ENCODE peak calls at places on chromosomes 11 and 22, in eight cellular contexts. One of them, this sample, is unnamed.

GRCh38 chr11:110948112-110948511 is 235.9 kb upstream of the ARHGAP20 start:
- DNase-seq in heart right ventricle: no peak
- DNase-seq in A172: no peak
- DNase-seq in BJ: no peak
- DNase-seq in AG10803: peak
- DNase-seq in HEK293T: no peak
- DNase-seq in WTC11: no peak
- DNase-seq in stimulated activated CD8-positive, alpha-beta memory T cell treated with anti-CD3 and anti-CD28 coated beads, Interleukin-7, amount 100 ng/mL, for 48 hours: no peak
- DNase-seq in this sample: peak

GRCh38 chr11:88188251-88189030 is 13.2 kb upstream of the RAB38 start:
- DNase-seq in heart right ventricle: no peak
- DNase-seq in A172: no peak
- DNase-seq in BJ: no peak
- DNase-seq in AG10803: no peak
- DNase-seq in HEK293T: peak
- DNase-seq in WTC11: no peak
- DNase-seq in stimulated activated CD8-positive, alpha-beta memory T cell treated with anti-CD3 and anti-CD28 coated beads, Interleukin-7, amount 100 ng/mL, for 48 hours: no peak
- DNase-seq in this sample: peak

GRCh38 chr11:18013790-18014507 is 1.1 kb upstream of the SERGEF start:
- DNase-seq in heart right ventricle: no peak
- DNase-seq in A172: no peak
- DNase-seq in BJ: no peak
- DNase-seq in AG10803: no peak
- DNase-seq in HEK293T: no peak
- DNase-seq in WTC11: peak
- DNase-seq in stimulated activated CD8-positive, alpha-beta memory T cell treated with anti-CD3 and anti-CD28 coated beads, Interleukin-7, amount 100 ng/mL, for 48 hours: no peak
- DNase-seq in this sample: peak

GRCh38 chr11:1481483-1481825 is 5.1 kb downstream of the MOB2 start:
- DNase-seq in heart right ventricle: no peak
- DNase-seq in A172: no peak
- DNase-seq in BJ: no peak
- DNase-seq in AG10803: no peak
- DNase-seq in HEK293T: no peak
- DNase-seq in WTC11: no peak
- DNase-seq in stimulated activated CD8-positive, alpha-beta memory T cell treated with anti-CD3 and anti-CD28 coated beads, Interleukin-7, amount 100 ng/mL, for 48 hours: no peak
- DNase-seq in this sample: no peak

GRCh38 chr11:75557649-75558494 is 4.2 kb upstream of the SERPINH1 start:
- DNase-seq in heart right ventricle: peak
- DNase-seq in A172: peak
- DNase-seq in BJ: peak
- DNase-seq in AG10803: peak
- DNase-seq in HEK293T: no peak
- DNase-seq in WTC11: no peak
- DNase-seq in stimulated activated CD8-positive, alpha-beta memory T cell treated with anti-CD3 and anti-CD28 coated beads, Interleukin-7, amount 100 ng/mL, for 48 hours: no peak
- DNase-seq in this sample: peak

GRCh38 chr11:59545179-59546020 is 34.1 kb downstream of the OR4D9 start:
- DNase-seq in heart right ventricle: no peak
- DNase-seq in A172: peak
- DNase-seq in BJ: no peak
- DNase-seq in AG10803: no peak
- DNase-seq in HEK293T: no peak
- DNase-seq in WTC11: no peak
- DNase-seq in stimulated activated CD8-positive, alpha-beta memory T cell treated with anti-CD3 and anti-CD28 coated beads, Interleukin-7, amount 100 ng/mL, for 48 hours: no peak
- DNase-seq in this sample: peak

GRCh38 chr22:44884968-44885805 is 124.6 kb downstream of the PHF21B start:
- DNase-seq in heart right ventricle: no peak
- DNase-seq in A172: no peak
- DNase-seq in BJ: no peak
- DNase-seq in AG10803: no peak
- DNase-seq in HEK293T: no peak
- DNase-seq in WTC11: no peak
- DNase-seq in stimulated activated CD8-positive, alpha-beta memory T cell treated with anti-CD3 and anti-CD28 coated beads, Interleukin-7, amount 100 ng/mL, for 48 hours: no peak
- DNase-seq in this sample: no peak

GRCh38 chr11:13068211-13068610 is 59.1 kb downstream of the RASSF10 start:
- DNase-seq in heart right ventricle: no peak
- DNase-seq in A172: no peak
- DNase-seq in BJ: no peak
- DNase-seq in AG10803: no peak
- DNase-seq in HEK293T: no peak
- DNase-seq in WTC11: no peak
- DNase-seq in stimulated activated CD8-positive, alpha-beta memory T cell treated with anti-CD3 and anti-CD28 coated beads, Interleukin-7, amount 100 ng/mL, for 48 hours: no peak
- DNase-seq in this sample: no peak

GRCh38 chr11:68806931-68807844 is 34.5 kb downstream of the CPT1A start:
- DNase-seq in heart right ventricle: no peak
- DNase-seq in A172: peak
- DNase-seq in BJ: peak
- DNase-seq in AG10803: peak
- DNase-seq in HEK293T: no peak
- DNase-seq in WTC11: no peak
- DNase-seq in stimulated activated CD8-positive, alpha-beta memory T cell treated with anti-CD3 and anti-CD28 coated beads, Interleukin-7, amount 100 ng/mL, for 48 hours: no peak
- DNase-seq in this sample: peak